ENCODE peak calls at places on chromosome 1, in five cellular contexts. X is activated T-helper 17 cell treated with anti-CD3 and anti-CD28 coated beads, Interleukin-2, amount 50 U/mL, for 72 hours; U is T-cell; B is stimulated activated naive B cell treated with anti-CD40 and anti-IgM and Interleukin-4, amounts not matched to agents 10 μg/mL and 1 μg/mL and 100 μg/mL, for 72 hours; F is effector memory CD8-positive, alpha-beta T cell. O is an unnamed sample.

GRCh38 chr1:229310833-229311232 is 32.0 kb downstream of the CCSAP start:
- ATAC-seq in X (no peak), U (no peak), B (no peak), F (no peak), O (no peak)

GRCh38 chr1:35211113-35211399 is 18.1 kb upstream of the SFPQ start:
- ATAC-seq in X (no peak), U (no peak), B (no peak), F (no peak), O (no peak)

GRCh38 chr1:143665606-143666005 is 306.2 kb downstream of the FAM72C start:
- ATAC-seq in X (no peak), U (no peak), B (no peak), F (no peak), O (no peak)

GRCh38 chr1:174692313-174692712 is 244.5 kb downstream of the GPR52 start:
- ATAC-seq in X (no peak), U (no peak), B (no peak), F (no peak), O (no peak)

GRCh38 chr1:78483903-78484302 is 6.9 kb upstream of the PTGFR start:
- ATAC-seq in X (no peak), U (no peak), B (no peak), F (no peak), O (no peak)

GRCh38 chr1:10736623-10737267 is 59.7 kb downstream of the CASZ1 start:
- ATAC-seq in X (no peak), U (no peak), B (no peak), F (no peak), O (no peak)

GRCh38 chr1:238485906-238486219 is 595.1 kb upstream of the ZP4 start:
- ATAC-seq in X (no peak), U (no peak), B (no peak), F (no peak), O (no peak)

GRCh38 chr1:151689494-151689893 is 27.1 kb downstream of the CELF3 start:
- ATAC-seq in X (no peak), U (no peak), B (no peak), F (no peak), O (no peak)

GRCh38 chr1:164783778-164784555 is 225.0 kb downstream of the PBX1 start:
- ATAC-seq in X (no peak), U (no peak), B (no peak), F (no peak), O (no peak)

GRCh38 chr1:6535214-6535613 is 19.1 kb downstream of the NOL9 start:
- ATAC-seq in X (no peak), U (no peak), B (no peak), F (no peak), O (no peak)

GRCh38 chr1:30807318-30808066 is 49.9 kb upstream of the LAPTM5 start:
- ATAC-seq in X (no peak), U (no peak), B (peak; percentile 87), F (no peak), O (peak; percentile 34)

GRCh38 chr1:83882906-83883305 is 116.0 kb downstream of the TTLL7 start:
- ATAC-seq in X (no peak), U (no peak), B (peak; percentile 41), F (no peak), O (no peak)

GRCh38 chr1:188367669-188368068 is 1538.9 kb downstream of the PLA2G4A start:
- ATAC-seq in X (no peak), U (no peak), B (no peak), F (no peak), O (no peak)

GRCh38 chr1:21590116-21590905 is 78.8 kb downstream of the RAP1GAP start:
- ATAC-seq in X (no peak), U (no peak), B (no peak), F (no peak), O (no peak)

GRCh38 chr1:17869826-17870225 is 114.7 kb downstream of the ACTL8 start:
- ATAC-seq in X (no peak), U (no peak), B (no peak), F (no peak), O (no peak)

O was measured in gastroesophageal sphincter.